ENCODE peak calls at places on chromosomes 3 and 15, in eight cellular contexts. M, D, S, L, V, Q, C and X are unnamed samples.
A peak's percentile ranks its signal among the peaks of the same experiment; 100 is the strongest.

GRCh38 chr3:100561459-100562158 is 47.8 kb upstream of the ADGRG7 start:
- DNase-seq in M (no peak), D (peak; percentile 86), S (no peak), L (no peak), V (no peak), Q (no peak), C (no peak), X (no peak)

GRCh38 chr15:69098688-69099087 is 61.7 kb upstream of the GLCE start:
- DNase-seq in M (no peak), D (no peak), S (no peak), L (no peak), V (no peak), Q (no peak), C (no peak), X (no peak)

GRCh38 chr3:110774496-110775265 is 296.9 kb upstream of the NECTIN3 start:
- DNase-seq in M (no peak), D (peak; percentile 89), S (peak; percentile 7), L (no peak), V (no peak), Q (no peak), C (no peak), X (no peak)

GRCh38 chr15:80204231-80204630 is 47.8 kb downstream of the CTXND1 start:
- DNase-seq in M (no peak), D (no peak), S (no peak), L (no peak), V (no peak), Q (no peak), C (no peak), X (no peak)

GRCh38 chr3:108130705-108131104 is 39.9 kb upstream of the CD47 start:
- DNase-seq in M (no peak), D (peak; percentile 53), S (no peak), L (no peak), V (no peak), Q (no peak), C (no peak), X (no peak)

GRCh38 chr15:89799925-89800500 is 14.6 kb downstream of the ANPEP start:
- DNase-seq in M (no peak), D (no peak), S (no peak), L (no peak), V (no peak), Q (no peak), C (no peak), X (no peak)

GRCh38 chr15:70892002-70892911 is at the start of the genes LRRC49 and THAP10:
- DNase-seq in M (peak; percentile 88), D (peak; percentile 98), S (peak; percentile 98), L (peak; percentile 89), V (peak; percentile 97), Q (peak; percentile 84), C (peak; percentile 92), X (peak; percentile 88)

GRCh38 chr15:41827290-41827879 is 507 bp upstream of the JMJD7 start:
- DNase-seq in M (peak; percentile 38), D (no peak), S (peak; percentile 9), L (peak; percentile 43), V (no peak), Q (peak; percentile 44), C (no peak), X (no peak)

GRCh38 chr3:59982510-59982909 is 932.7 kb upstream of the CFAP20DC start:
- DNase-seq in M (no peak), D (no peak), S (no peak), L (no peak), V (no peak), Q (no peak), C (no peak), X (no peak)
- TF ChIP-seq POLR2A in M (no peak), D (no peak), S (no peak), L (no peak), V (no peak), Q (no peak), C (no peak), X (no peak)

DNA sequence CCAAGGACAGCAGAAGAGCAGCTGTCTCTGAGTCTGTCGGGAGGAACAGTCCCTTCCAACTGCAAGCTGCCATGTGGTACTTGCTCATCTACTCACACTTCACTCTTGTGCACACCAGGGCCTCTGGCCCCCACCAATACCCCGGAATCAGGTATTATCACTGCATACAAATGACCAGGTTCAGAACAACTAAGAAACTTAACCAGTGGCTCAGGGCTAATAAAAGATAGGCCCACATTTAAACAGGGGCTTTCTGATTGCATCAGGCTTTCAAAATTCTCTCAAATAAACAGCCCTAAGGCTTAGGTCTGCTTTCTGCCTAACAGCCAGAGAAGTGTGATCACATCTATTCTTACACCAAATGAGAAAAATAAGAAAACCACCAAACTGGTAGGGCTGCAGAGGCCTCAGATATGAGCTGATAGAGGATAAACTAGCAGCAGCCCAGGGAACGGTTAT is 20.7 kb downstream of the CCDC12 start:
- DNase-seq in M (no peak), D (peak; percentile 42), S (no peak), L (no peak), V (no peak), Q (peak; percentile 5), C (no peak), X (no peak)
- TF ChIP-seq POLR2A in M (no peak), D (no peak), S (no peak), L (no peak), V (no peak), Q (no peak), C (no peak), X (no peak)

DNA sequence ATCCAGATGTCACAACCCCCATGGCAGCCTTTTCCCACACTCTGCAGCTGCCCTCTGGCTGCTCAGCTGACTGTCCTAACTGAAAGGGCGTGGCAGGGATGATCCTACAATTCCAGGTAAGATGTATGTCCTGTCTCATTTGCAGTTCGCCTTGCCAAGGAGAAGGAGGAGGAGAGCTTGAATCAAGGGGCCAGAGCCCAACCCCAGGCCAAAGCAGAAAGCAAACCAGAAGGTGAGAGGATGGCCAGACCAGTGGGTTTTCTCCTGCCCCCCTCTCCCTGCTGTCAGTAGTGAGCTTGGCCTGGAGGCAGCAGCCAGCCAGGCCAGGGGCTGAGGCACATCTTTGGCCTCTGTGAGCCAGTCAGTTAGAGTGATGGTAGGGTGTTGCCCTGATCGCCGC is 22.5 kb downstream of the SLC24A1 start:
- DNase-seq in M (no peak), D (no peak), S (no peak), L (no peak), V (no peak), Q (no peak), C (no peak), X (no peak)
- TF ChIP-seq POLR2A in M (no peak), D (no peak), S (no peak), L (no peak), V (no peak), Q (no peak), C (no peak), X (no peak)

DNA sequence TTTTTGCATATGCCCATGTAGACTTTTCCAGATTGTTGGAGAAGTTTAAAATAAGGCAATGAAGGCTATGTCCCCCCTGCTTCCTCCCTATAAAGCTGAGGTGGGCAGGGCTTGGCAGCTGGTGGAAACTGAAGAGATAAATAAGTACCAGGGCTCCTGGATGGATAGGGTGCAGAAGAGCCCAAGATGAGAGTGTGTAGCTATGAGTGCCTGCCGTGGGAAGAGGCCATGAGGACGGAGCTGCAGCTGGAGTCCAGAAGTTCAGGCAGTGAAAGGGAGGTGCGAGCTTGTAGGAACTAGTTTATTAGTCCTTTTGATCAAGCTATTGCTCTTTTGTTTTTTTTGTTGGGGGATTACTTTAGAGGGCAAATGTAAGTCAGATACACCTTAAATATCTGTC is 52.4 kb downstream of the PHLDB2 start:
- DNase-seq in M (no peak), D (no peak), S (no peak), L (no peak), V (no peak), Q (no peak), C (no peak), X (no peak)
- TF ChIP-seq POLR2A in M (no peak), D (no peak), S (no peak), L (no peak), V (no peak), Q (no peak), C (no peak), X (no peak)